ENCODE peak calls at places on chromosomes 11 and 22, in ten cellular contexts. V is hepatocyte; R is neuronal stem cell; B is A549; O is cardiac muscle cell; C is IMR-90; L is CD4-positive, CD25-positive, alpha-beta regulatory T cell; X is uterus; P is tibial nerve; N is gastrocnemius medialis. S is an unnamed sample. For H3K4me1, the result is how much of the 10 kb centered on the place peaks cover.

GRCh38 chr22:37713761-37714160 is 16.9 kb downstream of the TRIOBP start:
- DNase-seq in V (no peak), R (no peak), B (no peak), O (no peak), C (no peak), L (no peak), X (no peak), P (no peak), N (no peak), S (no peak)

GRCh38 chr11:126282742-126283591 is at the start of gene TIRAP:
- DNase-seq in V (peak), R (no peak), B (peak), O (peak), C (peak), L (peak), X (peak), P (peak), N (peak), S (peak)

GRCh38 chr11:78651923-78652602 is 77.4 kb upstream of the NARS2 start:
- DNase-seq in V (no peak), R (no peak), B (no peak), O (no peak), C (no peak), L (no peak), X (no peak), P (no peak), N (no peak), S (no peak)

GRCh38 chr11:128261011-128261421 is 326.3 kb downstream of the ETS1 start:
- DNase-seq in V (no peak), R (no peak), B (no peak), O (no peak), C (no peak), L (no peak), X (no peak), P (no peak), N (no peak), S (no peak)

GRCh38 chr11:44030276-44030932 is 17.4 kb upstream of the ACCSL start:
- DNase-seq in V (peak), R (peak), B (no peak), O (peak), C (peak), L (no peak), X (peak), P (no peak), N (peak), S (no peak)

GRCh38 chr11:3004481-3004880 is 12.4 kb upstream of the NAP1L4 start:
- DNase-seq in V (no peak), R (no peak), B (no peak), O (no peak), C (no peak), L (no peak), X (no peak), P (no peak), N (no peak), S (no peak)

GRCh38 chr11:125348141-125348651 is 147.9 kb downstream of the FEZ1 start:
- DNase-seq in V (no peak), R (peak), B (no peak), O (no peak), C (no peak), L (no peak), X (no peak), P (no peak), N (no peak), S (no peak)

GRCh38 chr11:9060700-9061111 is 30.7 kb downstream of the SCUBE2 start:
- DNase-seq in V (no peak), R (peak), B (peak), O (no peak), C (no peak), L (no peak), X (no peak), P (no peak), N (no peak), S (no peak)

GRCh38 chr11:1138053-1138452 is 19.7 kb upstream of the MUC5AC start:
- DNase-seq in V (no peak), R (no peak), B (no peak), O (no peak), C (peak), L (no peak), X (no peak), P (no peak), N (no peak), S (no peak)

GRCh38 chr22:24427500-24428164 is at the start of gene ADORA2A:
- DNase-seq in V (no peak), R (no peak), B (no peak), O (no peak), C (no peak), L (peak), X (no peak), P (no peak), N (no peak), S (no peak)

GRCh38 chr11:11731311-11732083 is 109.7 kb upstream of the GALNT18 start:
- DNase-seq in V (no peak), R (no peak), B (no peak), O (peak), C (peak), L (no peak), X (no peak), P (no peak), N (no peak), S (peak)

GRCh38 chr11:1126935-1127663 is 30.7 kb upstream of the MUC5AC start:
- DNase-seq in V (no peak), R (no peak), B (no peak), O (no peak), C (no peak), L (no peak), X (no peak), P (no peak), N (no peak), S (no peak)

GRCh38 chr11:87473174-87473573 is 435.4 kb downstream of the TMEM135 start:
- DNase-seq in V (peak), R (no peak), B (no peak), O (no peak), C (peak), L (no peak), X (peak), P (no peak), N (no peak), S (peak)

GRCh38 chr11:47485112-47485511 is 36.2 kb upstream of the RAPSN start:
- DNase-seq in V (no peak), R (no peak), B (no peak), O (no peak), C (no peak), L (no peak), X (no peak), P (no peak), N (no peak), S (peak)

GRCh38 chr22:41998361-41999261 is at the start of gene WBP2NL:
- DNase-seq in V (no peak), R (no peak), B (peak), O (peak), C (peak), L (peak), X (peak), P (peak), N (peak), S (peak)

GRCh38 chr11:109733245-109733644 is 311.3 kb downstream of the C11orf87 start:
- DNase-seq in V (no peak), R (no peak), B (no peak), O (no peak), C (peak), L (no peak), X (no peak), P (no peak), N (no peak), S (peak)

GRCh38 chr11:66070604-66071325 is 693 bp downstream of the PACS1 start:
- DNase-seq in V (peak), R (no peak), B (peak), O (peak), C (peak), L (no peak), X (no peak), P (peak), N (peak), S (no peak)

GRCh38 chr11:113026778-113027177 is 65.6 kb downstream of the NCAM1 start:
- DNase-seq in V (no peak), R (no peak), B (no peak), O (no peak), C (no peak), L (no peak), X (no peak), P (no peak), N (no peak), S (no peak)

GRCh38 chr11:1573847-1574255 is 1.8 kb upstream of the DUSP8 start:
- DNase-seq in V (no peak), R (no peak), B (no peak), O (no peak), C (no peak), L (no peak), X (peak), P (no peak), N (peak), S (peak)

GRCh38 chr11:132785878-132786277 is 746.4 kb downstream of the OPCML start:
- DNase-seq in V (no peak), R (no peak), B (no peak), O (no peak), C (no peak), L (no peak), X (no peak), P (no peak), N (no peak), S (no peak)

GRCh38 chr11:38646382-38646781 is 2048.3 kb upstream of the RAG2 start:
- DNase-seq in V (no peak), R (no peak), B (no peak), O (no peak), C (no peak), L (no peak), X (no peak), P (no peak), N (no peak), S (no peak)

GRCh38 chr11:57446055-57446454 is 14.3 kb upstream of the RTN4RL2 start:
- DNase-seq in V (no peak), R (no peak), B (no peak), O (no peak), C (no peak), L (no peak), X (no peak), P (no peak), N (no peak), S (no peak)

GRCh38 chr11:86035164-86035563 is 33.7 kb downstream of the PICALM start:
- DNase-seq in V (no peak), R (no peak), B (no peak), O (no peak), C (no peak), L (no peak), X (no peak), P (no peak), N (peak), S (no peak)

GRCh38 chr11:72721689-72722049 is 30.5 kb downstream of the ARAP1 start:
- DNase-seq in V (peak), R (no peak), B (no peak), O (peak), C (no peak), L (no peak), X (no peak), P (no peak), N (no peak), S (no peak)

GRCh38 chr11:132941024-132941646 is 591.2 kb downstream of the OPCML start:
- DNase-seq in V (peak), R (peak), B (no peak), O (peak), C (peak), L (no peak), X (no peak), P (peak), N (no peak), S (peak)

GRCh38 chr11:109859325-109859724 is 233.9 kb upstream of the ZC3H12C start:
- DNase-seq in V (no peak), R (no peak), B (no peak), O (peak), C (peak), L (no peak), X (no peak), P (no peak), N (no peak), S (peak)

GRCh38 chr11:2157294-2158040 is 3.5 kb downstream of the INS start:
- DNase-seq in V (no peak), R (no peak), B (no peak), O (no peak), C (no peak), L (no peak), X (no peak), P (no peak), N (no peak), S (no peak)

GRCh38 chr22:48306785-48307570 is 1520.7 kb downstream of the BRD1 start:
- DNase-seq in V (no peak), R (no peak), B (no peak), O (no peak), C (no peak), L (no peak), X (no peak), P (no peak), N (no peak), S (no peak)

GRCh38 chr22:44291265-44292006 is 21.3 kb downstream of the SHISAL1 start:
- DNase-seq in V (no peak), R (no peak), B (no peak), O (no peak), C (peak), L (no peak), X (no peak), P (no peak), N (no peak), S (no peak)

GRCh38 chr11:9680028-9680427 is 16.2 kb downstream of the SWAP70 start:
- DNase-seq in V (no peak), R (no peak), B (no peak), O (no peak), C (no peak), L (no peak), X (no peak), P (no peak), N (no peak), S (no peak)

GRCh38 chr11:66701432-66702240 is 23.9 kb upstream of the RBM4B start:
- DNase-seq in V (peak), R (no peak), B (no peak), O (peak), C (no peak), L (no peak), X (no peak), P (peak), N (no peak), S (no peak)

GRCh38 chr11:95877288-95877687 is 46.6 kb downstream of the MTMR2 start:
- DNase-seq in V (no peak), R (no peak), B (no peak), O (peak), C (peak), L (no peak), X (no peak), P (no peak), N (no peak), S (peak)

DNA sequence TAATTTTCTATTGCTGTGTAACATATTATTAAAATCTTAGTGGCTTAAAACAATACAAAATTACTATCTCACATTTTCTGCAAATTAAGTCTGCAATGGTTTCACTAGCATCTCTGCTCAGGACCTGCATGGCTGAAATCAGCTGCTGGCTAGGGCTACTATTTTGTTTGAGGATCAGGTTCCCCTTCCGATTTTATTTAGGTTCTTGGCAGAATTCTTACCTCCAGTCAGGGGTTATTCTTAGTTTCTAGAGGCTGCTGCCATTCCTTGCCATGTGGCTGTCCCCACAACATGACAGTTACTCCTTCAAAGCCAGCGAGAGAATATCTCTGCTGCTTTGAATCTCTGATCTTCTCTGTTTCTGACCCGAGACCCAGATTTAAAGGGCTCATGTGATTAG is 424.5 kb upstream of the ANO5 start:
- DNase-seq in V (no peak), R (no peak), B (no peak), O (no peak), C (no peak), L (no peak), X (no peak), P (no peak), N (peak), S (no peak)
- H3K4me1 ChIP-seq in V (under half), R (under half), B (under half), O (under half), C (under half), L (under half), X (under half), P (under half), N (under half), S (under half)

DNA sequence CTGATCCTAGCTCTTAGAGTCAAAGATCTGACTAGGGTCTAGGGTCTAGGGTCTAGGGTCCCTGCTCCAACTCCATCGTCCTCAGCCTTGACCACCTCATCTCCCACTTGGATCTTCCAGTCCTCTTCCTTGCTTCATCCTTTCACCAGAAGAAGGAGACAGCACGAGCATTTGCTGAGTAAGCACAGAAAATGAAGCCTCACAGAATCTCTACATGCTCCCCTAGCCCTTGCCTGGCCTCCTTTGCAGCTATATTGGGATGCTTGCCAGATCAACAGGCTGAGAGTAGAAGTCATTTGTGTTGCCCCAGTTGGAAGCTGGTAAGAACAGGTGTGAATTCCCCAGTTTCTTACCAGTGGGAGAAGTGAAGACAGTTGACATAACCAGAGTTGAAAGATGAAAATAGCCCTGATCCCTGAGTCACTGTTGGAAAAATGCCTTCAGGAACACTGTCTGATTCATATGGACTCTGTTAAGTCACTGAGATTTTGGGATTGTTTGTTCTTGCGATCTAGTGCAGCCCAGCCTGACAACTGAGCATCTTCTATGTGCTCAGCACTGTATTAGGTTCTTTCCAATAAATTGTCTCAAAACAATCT is 552.5 kb downstream of the INSC start:
- DNase-seq in V (no peak), R (no peak), B (no peak), O (peak), C (peak), L (no peak), X (no peak), P (no peak), N (no peak), S (no peak)
- H3K4me1 ChIP-seq in V (under half), R (under half), B (under half), O (under half), C (under half), L (under half), X (under half), P (under half), N (under half), S (under half)

GRCh38 chr11:131668867-131669780 is 298.7 kb downstream of the NTM start:
- DNase-seq in V (peak), R (peak), B (peak), O (peak), C (peak), L (no peak), X (no peak), P (no peak), N (no peak), S (no peak)
- H3K4me1 ChIP-seq in V (under half), R (under half), B (under half), O (under half), C (under half), L (under half), X (under half), P (under half), N (under half), S (under half)

DNA sequence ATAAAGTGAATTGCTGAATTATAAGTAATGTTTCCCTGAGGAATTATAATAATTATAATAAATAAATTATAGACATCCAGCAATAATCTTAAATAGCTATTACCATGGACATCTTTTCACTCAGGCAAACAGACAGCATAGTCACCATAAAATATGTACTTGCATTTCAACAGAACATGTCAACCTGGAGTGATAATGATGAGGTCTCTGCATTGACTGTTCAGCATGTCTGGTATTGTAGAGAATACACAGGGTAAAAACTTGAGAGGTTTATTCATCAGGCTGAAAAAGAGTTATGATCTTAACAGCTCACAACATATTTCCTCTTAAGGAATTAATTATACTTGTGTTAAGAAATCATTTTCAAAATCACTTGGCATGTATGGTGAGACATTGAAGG is 41.1 kb upstream of the TYR start:
- DNase-seq in V (no peak), R (no peak), B (no peak), O (no peak), C (no peak), L (no peak), X (no peak), P (no peak), N (no peak), S (no peak)
- H3K4me1 ChIP-seq in V (under half), R (under half), B (under half), O (under half), C (under half), L (under half), X (under half), P (under half), N (under half), S (under half)